ENCODE peak calls at places on chromosomes 3 and 15, in five cellular contexts. V is CD8-positive, alpha-beta T cell; C is fibroblast of mammary gland; Q is left ventricle myocardium inferior; M is AG04450. R is an unnamed sample.

GRCh38 chr3:156826144-156826895 is at the start of gene LEKR1:
- DNase-seq in V (peak), C (peak), Q (peak), M (no peak), R (no peak)

GRCh38 chr3:5194801-5195509 is 7.4 kb downstream of the EDEM1 start:
- DNase-seq in V (peak), C (peak), Q (no peak), M (peak), R (peak)

GRCh38 chr3:51984269-51984647 is 923 bp downstream of the ACY1 start:
- DNase-seq in V (no peak), C (no peak), Q (no peak), M (no peak), R (no peak)

GRCh38 chr15:97009036-97009555 is 678.6 kb downstream of the NR2F2 start:
- DNase-seq in V (no peak), C (no peak), Q (no peak), M (no peak), R (no peak)

GRCh38 chr15:53611145-53611920 is 148.1 kb downstream of the WDR72 start:
- DNase-seq in V (no peak), C (no peak), Q (no peak), M (no peak), R (no peak)

GRCh38 chr3:43290961-43291360 is 4.6 kb downstream of the SNRK start:
- DNase-seq in V (no peak), C (no peak), Q (no peak), M (no peak), R (no peak)

GRCh38 chr15:92942706-92943105 is 42.6 kb downstream of the CHD2 start:
- DNase-seq in V (no peak), C (no peak), Q (no peak), M (no peak), R (no peak)

GRCh38 chr3:112605285-112605684 is 35.7 kb downstream of the CCDC80 start:
- DNase-seq in V (no peak), C (peak), Q (no peak), M (peak), R (no peak)

GRCh38 chr15:58454950-58455401 is 23.2 kb downstream of the LIPC start:
- DNase-seq in V (no peak), C (peak), Q (no peak), M (no peak), R (no peak)

GRCh38 chr3:72343078-72343477 is 505.2 kb downstream of the SHQ1 start:
- DNase-seq in V (no peak), C (peak), Q (no peak), M (no peak), R (no peak)

GRCh38 chr3:31733234-31733667 is 200.5 kb downstream of the STT3B start:
- DNase-seq in V (no peak), C (no peak), Q (no peak), M (no peak), R (no peak)

GRCh38 chr3:16769525-16769924 is 115.2 kb upstream of the PLCL2 start:
- DNase-seq in V (no peak), C (no peak), Q (no peak), M (no peak), R (no peak)

GRCh38 chr15:98547741-98548166 is 100.6 kb upstream of the IGF1R start:
- DNase-seq in V (no peak), C (peak), Q (no peak), M (no peak), R (no peak)

GRCh38 chr3:195908439-195909293 is at the start of gene TNK2:
- DNase-seq in V (peak), C (no peak), Q (no peak), M (no peak), R (no peak)

GRCh38 chr3:29279276-29279675 is 1.6 kb upstream of the RBMS3 start:
- DNase-seq in V (no peak), C (no peak), Q (no peak), M (no peak), R (no peak)
- H3K4me3 ChIP-seq in V (no peak), C (no peak), Q (peak), M (peak), R (no peak)

GRCh38 chr3:25831578-25831977 is 41.7 kb downstream of the OXSM start:
- DNase-seq in V (no peak), C (peak), Q (no peak), M (no peak), R (no peak)
- H3K4me3 ChIP-seq in V (no peak), C (no peak), Q (no peak), M (no peak), R (no peak)

DNA sequence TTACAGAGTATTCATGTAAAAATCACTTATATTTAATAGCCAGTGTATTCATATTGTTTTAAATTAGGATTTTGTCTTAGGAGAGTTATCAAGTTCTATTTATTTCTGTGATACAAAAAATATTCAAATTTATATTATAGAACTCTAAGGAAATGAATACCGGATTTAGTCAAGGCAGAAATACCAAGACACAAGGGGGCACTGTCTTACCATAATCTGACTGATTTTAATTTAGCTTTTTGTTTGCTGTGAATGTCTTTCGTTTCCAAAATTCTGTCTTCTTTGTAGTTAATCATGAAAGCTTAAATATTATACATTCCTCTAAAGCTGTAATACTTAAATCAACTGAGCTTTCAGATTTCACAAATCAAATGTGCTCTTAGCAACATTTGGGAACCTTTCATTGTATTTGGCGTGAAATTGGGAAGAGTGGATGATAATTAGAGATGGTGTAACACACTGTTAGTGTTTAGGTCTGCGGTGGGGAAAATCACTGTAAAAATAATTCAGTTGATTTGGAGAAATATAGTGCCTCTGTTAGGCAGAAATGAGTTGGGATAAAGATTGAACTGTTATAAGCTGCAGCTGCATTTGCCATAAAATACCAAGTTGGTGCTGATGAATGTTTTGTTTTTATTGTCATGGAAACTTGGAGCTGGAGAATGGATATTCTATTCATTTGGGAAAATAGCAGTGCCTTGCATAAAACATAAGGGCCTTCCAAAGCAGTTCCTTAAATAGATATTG is 228.1 kb downstream of the TCF12 start:
- DNase-seq in V (no peak), C (peak), Q (no peak), M (no peak), R (peak)
- H3K4me3 ChIP-seq in V (no peak), C (no peak), Q (peak), M (peak), R (no peak)

GRCh38 chr3:39260957-39261356 is 18.9 kb downstream of the CX3CR1 start:
- DNase-seq in V (peak), C (peak), Q (peak), M (peak), R (peak)
- H3K4me3 ChIP-seq in V (no peak), C (no peak), Q (no peak), M (no peak), R (no peak)

DNA sequence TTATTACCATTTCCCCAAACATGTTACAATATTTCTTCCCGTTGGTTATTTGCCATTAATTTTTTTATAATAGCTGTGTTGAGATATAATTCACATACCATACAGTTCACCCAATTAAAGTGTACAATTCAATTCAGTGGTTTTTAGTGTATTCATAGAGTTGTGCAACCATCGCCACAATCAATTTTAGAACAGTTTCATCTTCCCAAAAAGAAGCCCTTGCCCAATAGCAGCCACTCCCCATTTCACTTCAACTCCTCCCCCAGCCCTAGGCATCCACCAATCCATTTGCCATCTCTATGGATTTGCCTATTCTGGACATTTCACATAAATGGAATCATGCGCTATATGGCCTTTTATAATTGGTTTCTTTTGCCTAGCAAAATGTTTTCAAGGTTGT is 225.1 kb downstream of the EPHB1 start:
- DNase-seq in V (no peak), C (peak), Q (no peak), M (no peak), R (no peak)
- H3K4me3 ChIP-seq in V (no peak), C (no peak), Q (no peak), M (no peak), R (no peak)

GRCh38 chr15:100311099-100311751 is 30.6 kb downstream of the ADAMTS17 start:
- DNase-seq in V (no peak), C (no peak), Q (peak), M (no peak), R (no peak)
- H3K4me3 ChIP-seq in V (no peak), C (no peak), Q (no peak), M (no peak), R (no peak)

DNA sequence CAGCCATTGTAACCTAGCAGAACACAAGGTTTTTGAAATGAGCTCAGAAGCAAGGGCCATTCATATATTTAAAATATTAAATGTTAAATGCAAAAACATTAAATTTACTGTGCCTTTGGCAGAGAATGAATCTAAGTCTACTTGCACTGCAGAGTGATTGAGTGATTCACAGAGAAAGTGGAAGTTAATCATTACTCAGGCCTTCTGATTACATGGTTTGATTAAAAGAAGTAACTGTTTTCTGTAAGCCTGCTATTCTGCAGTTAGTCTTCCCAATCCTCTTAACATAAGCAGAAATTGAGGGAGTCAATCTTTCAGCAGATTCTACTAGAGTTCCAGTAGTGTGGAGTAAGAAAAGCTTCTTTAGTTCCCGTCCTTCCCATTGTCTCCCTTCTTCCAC is 1.5 kb downstream of the NLGN1 start:
- DNase-seq in V (no peak), C (no peak), Q (no peak), M (no peak), R (no peak)
- H3K4me3 ChIP-seq in V (no peak), C (no peak), Q (peak), M (no peak), R (no peak)

DNA sequence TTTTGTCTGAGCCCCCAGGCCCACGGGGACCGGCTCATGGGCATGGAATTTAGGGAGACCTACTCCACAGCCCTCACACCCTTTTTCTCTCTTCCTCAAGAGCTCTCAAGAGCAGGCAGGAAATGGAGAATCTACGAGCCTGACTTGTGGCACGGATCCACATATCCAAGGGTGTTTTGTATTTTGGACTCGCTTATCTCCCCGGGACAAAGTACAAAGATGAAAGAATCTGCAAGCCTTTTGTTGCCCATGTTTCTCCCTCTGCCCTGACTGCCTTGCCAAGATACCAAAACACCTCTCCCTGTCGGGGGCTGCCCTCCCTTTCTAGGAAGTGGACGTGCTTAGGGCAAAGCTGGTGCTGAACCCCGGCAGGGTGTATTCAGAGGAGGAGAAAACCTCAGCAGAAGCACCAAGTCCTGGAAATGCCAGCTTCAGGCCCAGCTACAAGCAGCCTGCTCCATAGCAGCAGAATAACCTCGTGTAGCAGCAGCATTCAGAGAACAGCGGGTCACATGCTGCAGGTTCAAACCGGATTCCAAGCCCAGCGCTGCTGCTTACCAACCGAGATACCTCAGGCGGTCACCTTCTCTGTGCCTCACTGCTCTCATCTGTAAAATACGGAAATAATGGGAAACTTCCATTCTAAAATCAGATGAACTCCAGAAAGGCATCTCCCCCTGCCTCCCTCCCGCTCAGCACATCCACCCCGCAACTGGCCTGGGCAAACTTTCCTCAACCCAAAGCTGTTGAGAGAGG is 35.2 kb downstream of the DNASE1L3 start:
- DNase-seq in V (no peak), C (peak), Q (no peak), M (no peak), R (no peak)
- H3K4me3 ChIP-seq in V (no peak), C (no peak), Q (peak), M (no peak), R (no peak)

GRCh38 chr3:40875581-40875980 is 323.7 kb upstream of the CTNNB1 start:
- DNase-seq in V (no peak), C (no peak), Q (no peak), M (no peak), R (no peak)

GRCh38 chr3:40876496-40876895 is 322.8 kb upstream of the CTNNB1 start:
- DNase-seq in V (no peak), C (no peak), Q (no peak), M (no peak), R (no peak)

GRCh38 chr3:40876019-40876418 is 323.3 kb upstream of the CTNNB1 start:
- DNase-seq in V (no peak), C (no peak), Q (no peak), M (no peak), R (no peak)

GRCh38 chr3:40877651-40878463 is 321.4 kb upstream of the CTNNB1 start:
- DNase-seq in V (no peak), C (peak), Q (peak), M (no peak), R (peak)

DNA sequence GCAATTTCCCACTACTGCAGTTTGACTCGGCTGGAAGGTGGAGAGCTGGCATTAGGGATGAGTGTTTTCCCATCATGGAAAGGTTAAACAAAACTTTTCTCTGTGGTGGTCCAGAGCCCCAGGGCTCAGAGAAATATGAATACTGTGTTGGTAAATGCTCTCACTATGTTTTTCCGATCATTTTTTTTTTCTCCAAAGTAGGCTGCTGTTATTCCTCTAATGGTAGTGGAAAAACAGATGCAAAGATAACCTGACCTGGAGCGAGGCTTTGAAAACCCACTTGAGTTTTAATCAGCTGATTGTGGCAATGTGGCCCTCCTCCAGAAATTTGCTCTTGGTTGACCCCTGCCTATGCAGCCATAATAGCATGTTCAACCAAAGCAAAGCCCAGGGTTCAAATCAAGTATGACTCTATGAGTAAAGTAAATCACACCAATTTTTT is 320.8 kb upstream of the CTNNB1 start:
- DNase-seq in V (no peak), C (no peak), Q (no peak), M (no peak), R (no peak)
- H3K4me3 ChIP-seq in V (no peak), C (no peak), Q (peak), M (no peak), R (no peak)

R was measured in LNCaP clone FGC.